ENCODE peak calls at places on chromosome 1, in ten cellular contexts. G, U, X, O, M, V, D, S, A and Z are unnamed samples.
A peak's percentile ranks its signal among the peaks of the same experiment; 100 is the strongest.

GRCh38 chr1:153985984-153986761 is at the start of gene RAB13:
- DNase-seq in G (no peak), U (peak; percentile 83), X (peak; percentile 88), O (peak; percentile 88), M (peak; percentile 96), V (peak; percentile 88), D (peak; percentile 74), S (no peak), A (peak; percentile 93), Z (no peak)

GRCh38 chr1:18058522-18058921 is 49.1 kb upstream of the IGSF21 start:
- DNase-seq in G (no peak), U (no peak), X (no peak), O (no peak), M (no peak), V (no peak), D (peak; percentile 31), S (no peak), A (no peak), Z (no peak)

GRCh38 chr1:222243902-222244301 is 304.0 kb downstream of the HHIPL2 start:
- DNase-seq in G (no peak), U (no peak), X (no peak), O (no peak), M (no peak), V (no peak), D (no peak), S (no peak), A (no peak), Z (no peak)

GRCh38 chr1:91700332-91700731 is 185.6 kb downstream of the TGFBR3 start:
- DNase-seq in G (no peak), U (no peak), X (no peak), O (no peak), M (no peak), V (no peak), D (no peak), S (no peak), A (no peak), Z (no peak)

GRCh38 chr1:217228689-217229088 is 402.2 kb downstream of the GPATCH2 start:
- DNase-seq in G (no peak), U (no peak), X (no peak), O (no peak), M (no peak), V (no peak), D (no peak), S (no peak), A (no peak), Z (no peak)

GRCh38 chr1:98677288-98677687 is 15.8 kb downstream of the SNX7 start:
- DNase-seq in G (no peak), U (no peak), X (no peak), O (no peak), M (no peak), V (no peak), D (no peak), S (no peak), A (no peak), Z (no peak)

GRCh38 chr1:213423585-213423984 is 372.5 kb downstream of the RPS6KC1 start:
- DNase-seq in G (no peak), U (no peak), X (no peak), O (no peak), M (no peak), V (no peak), D (no peak), S (no peak), A (no peak), Z (no peak)

GRCh38 chr1:32817815-32818786 is 648 bp downstream of the S100PBP start:
- DNase-seq in G (peak; percentile 84), U (peak; percentile 78), X (peak; percentile 86), O (peak; percentile 76), M (peak; percentile 94), V (no peak), D (peak; percentile 69), S (peak; percentile 26), A (peak; percentile 81), Z (peak; percentile 7)

GRCh38 chr1:204463125-204464060 is 31.2 kb downstream of the PIK3C2B start:
- DNase-seq in G (no peak), U (no peak), X (peak; percentile 59), O (no peak), M (peak; percentile 85), V (peak; percentile 63), D (no peak), S (no peak), A (no peak), Z (no peak)

GRCh38 chr1:21319447-21320407 is 29.5 kb upstream of the ECE1 start:
- DNase-seq in G (no peak), U (no peak), X (no peak), O (no peak), M (peak; percentile 84), V (no peak), D (no peak), S (no peak), A (no peak), Z (no peak)

GRCh38 chr1:178243890-178244289 is 150.0 kb downstream of the RASAL2 start:
- DNase-seq in G (no peak), U (no peak), X (no peak), O (no peak), M (no peak), V (no peak), D (no peak), S (no peak), A (no peak), Z (no peak)

GRCh38 chr1:231397882-231398671 is 24.0 kb downstream of the EGLN1 start:
- DNase-seq in G (no peak), U (no peak), X (no peak), O (no peak), M (no peak), V (no peak), D (no peak), S (no peak), A (no peak), Z (no peak)

GRCh38 chr1:116488052-116488451 is 82.8 kb downstream of the CD58 start:
- DNase-seq in G (no peak), U (no peak), X (no peak), O (no peak), M (no peak), V (no peak), D (no peak), S (no peak), A (no peak), Z (no peak)

GRCh38 chr1:164695956-164696665 is 137.1 kb downstream of the PBX1 start:
- DNase-seq in G (no peak), U (no peak), X (no peak), O (no peak), M (no peak), V (no peak), D (no peak), S (no peak), A (no peak), Z (no peak)

GRCh38 chr1:58649555-58649954 is 50.3 kb downstream of the MYSM1 start:
- DNase-seq in G (no peak), U (no peak), X (no peak), O (no peak), M (no peak), V (no peak), D (no peak), S (peak; percentile 15), A (no peak), Z (peak; percentile 8)

GRCh38 chr1:21534674-21535378 is 25.6 kb downstream of the ALPL start:
- DNase-seq in G (peak; percentile 45), U (no peak), X (no peak), O (no peak), M (no peak), V (no peak), D (peak; percentile 33), S (no peak), A (no peak), Z (no peak)

GRCh38 chr1:152449661-152450060 is 35.6 kb upstream of the CRNN start:
- DNase-seq in G (no peak), U (no peak), X (no peak), O (no peak), M (no peak), V (no peak), D (no peak), S (no peak), A (no peak), Z (no peak)
- H3K9me3 ChIP-seq in G (no peaks in the 10 kb centered on the region), U (no peaks in the 10 kb centered on the region), X (no peaks in the 10 kb centered on the region), O (no peaks in the 10 kb centered on the region), M (no peaks in the 10 kb centered on the region), V (no peaks in the 10 kb centered on the region), D (no peaks in the 10 kb centered on the region), S (no peaks in the 10 kb centered on the region), A (no peaks in the 10 kb centered on the region), Z (no peaks in the 10 kb centered on the region)

GRCh38 chr1:31628931-31629582 is 11.6 kb downstream of the HCRTR1 start:
- DNase-seq in G (no peak), U (no peak), X (no peak), O (no peak), M (no peak), V (no peak), D (no peak), S (no peak), A (no peak), Z (no peak)

GRCh38 chr1:31627930-31628421 is 10.5 kb downstream of the HCRTR1 start:
- DNase-seq in G (no peak), U (peak; percentile 79), X (peak; percentile 56), O (no peak), M (peak; percentile 84), V (no peak), D (no peak), S (no peak), A (no peak), Z (no peak)

GRCh38 chr1:31633117-31633516 is 11.6 kb downstream of the PEF1 start:
- DNase-seq in G (peak; percentile 45), U (no peak), X (peak; percentile 39), O (no peak), M (no peak), V (no peak), D (no peak), S (no peak), A (no peak), Z (no peak)

GRCh38 chr1:31627301-31627929 is 9.9 kb downstream of the HCRTR1 start:
- DNase-seq in G (no peak), U (peak; percentile 82), X (peak; percentile 75), O (no peak), M (peak; percentile 88), V (no peak), D (no peak), S (no peak), A (no peak), Z (no peak)

GRCh38 chr1:31632649-31633048 is 12.0 kb downstream of the PEF1 start:
- DNase-seq in G (no peak), U (no peak), X (no peak), O (no peak), M (no peak), V (no peak), D (no peak), S (no peak), A (no peak), Z (no peak)
- H3K9me3 ChIP-seq in G (no peaks in the 10 kb centered on the region), U (no peaks in the 10 kb centered on the region), X (no peaks in the 10 kb centered on the region), O (no peaks in the 10 kb centered on the region), M (no peaks in the 10 kb centered on the region), V (no peaks in the 10 kb centered on the region), D (no peaks in the 10 kb centered on the region), S (no peaks in the 10 kb centered on the region), A (no peaks in the 10 kb centered on the region), Z (no peaks in the 10 kb centered on the region)

GRCh38 chr1:31470794-31471315 is 57.8 kb downstream of the SERINC2 start:
- DNase-seq in G (no peak), U (no peak), X (no peak), O (no peak), M (no peak), V (no peak), D (no peak), S (no peak), A (no peak), Z (no peak)

GRCh38 chr1:31467005-31467674 is 54.1 kb downstream of the SERINC2 start:
- DNase-seq in G (no peak), U (no peak), X (no peak), O (no peak), M (no peak), V (no peak), D (no peak), S (no peak), A (no peak), Z (no peak)
- H3K9me3 ChIP-seq in G (peaks cover 39% of the 10 kb centered on the region), U (peaks cover 4% of the 10 kb centered on the region), X (peaks cover 9% of the 10 kb centered on the region), O (peaks cover 24% of the 10 kb centered on the region), M (no peaks in the 10 kb centered on the region), V (peaks cover 13% of the 10 kb centered on the region), D (peaks cover 9% of the 10 kb centered on the region), S (peaks cover 14% of the 10 kb centered on the region), A (no peaks in the 10 kb centered on the region), Z (peaks cover 15% of the 10 kb centered on the region)

GRCh38 chr1:25763493-25763892 is 36.5 kb upstream of the SELENON start:
- DNase-seq in G (no peak), U (no peak), X (no peak), O (no peak), M (no peak), V (no peak), D (no peak), S (no peak), A (no peak), Z (no peak)
- H3K9me3 ChIP-seq in G (no peaks in the 10 kb centered on the region), U (no peaks in the 10 kb centered on the region), X (no peaks in the 10 kb centered on the region), O (no peaks in the 10 kb centered on the region), M (no peaks in the 10 kb centered on the region), V (no peaks in the 10 kb centered on the region), D (no peaks in the 10 kb centered on the region), S (no peaks in the 10 kb centered on the region), A (no peaks in the 10 kb centered on the region), Z (no peaks in the 10 kb centered on the region)